ENCODE peak calls at places on chromosomes 7 and 10, in four cellular contexts. I is IMR-90, G is mesenchymal stem cell, V is trophoblast cell. U is an unnamed sample.

GRCh38 chr7:65462148-65462716 is 88.6 kb downstream of the ZNF92 start:
- DNase-seq in I (no peak), V (no peak), G (no peak), U (no peak)

GRCh38 chr7:81478664-81479063 is 291.2 kb downstream of the HGF start:
- DNase-seq in V (no peak), G (peak; percentile 28), I (peak; percentile 18), U (no peak)

GRCh38 chr7:133358728-133359127 is 105.8 kb downstream of the EXOC4 start:
- DNase-seq in I (peak; percentile 66), G (peak; percentile 57), V (no peak), U (no peak)

GRCh38 chr7:73615886-73616285 is 8.4 kb downstream of the MLXIPL start:
- DNase-seq in I (peak; percentile 20), G (no peak), V (no peak), U (no peak)

GRCh38 chr10:22677333-22677732 is 37.0 kb downstream of the PIP4K2A start:
- DNase-seq in V (no peak), G (no peak), I (no peak), U (no peak)

GRCh38 chr7:37322831-37323230 is 125.8 kb downstream of the ELMO1 start:
- DNase-seq in G (no peak), V (no peak), I (no peak), U (peak; percentile 11)

GRCh38 chr7:18429547-18429946 is 66.0 kb upstream of the HDAC9 start:
- DNase-seq in G (peak; percentile 29), I (peak; percentile 70), V (no peak), U (no peak)

GRCh38 chr10:62130948-62131347 is 137.7 kb downstream of the RTKN2 start:
- DNase-seq in G (peak; percentile 71), I (peak; percentile 98), V (no peak), U (no peak)

GRCh38 chr10:73304876-73305275 is 52.4 kb upstream of the MRPS16 start:
- DNase-seq in G (no peak), I (no peak), V (no peak), U (no peak)

GRCh38 chr10:128851726-128852125 is 615.3 kb upstream of the MGMT start:
- DNase-seq in V (no peak), G (no peak), I (no peak), U (no peak)

GRCh38 chr10:15585303-15585715 is 134.4 kb downstream of the ITGA8 start:
- DNase-seq in G (peak; percentile 37), V (peak; percentile 12), I (peak; percentile 19), U (peak; percentile 74)

GRCh38 chr10:25405871-25406270 is 231.1 kb downstream of the GPR158 start:
- DNase-seq in G (no peak), V (peak; percentile 48), I (no peak), U (no peak)

GRCh38 chr10:70594161-70594560 is 8.4 kb downstream of the PRF1 start:
- DNase-seq in V (no peak), G (no peak), I (no peak), U (no peak)

GRCh38 chr10:71777213-71777985 is 4.1 kb upstream of the VSIR start:
- DNase-seq in V (no peak), I (no peak), G (no peak), U (no peak)

GRCh38 chr7:37571806-37572205 is 111.8 kb upstream of the GPR141 start:
- DNase-seq in V (no peak), G (no peak), I (no peak), U (no peak)

GRCh38 chr10:79149662-79150443 is 81.1 kb downstream of the ZMIZ1 start:
- DNase-seq in V (no peak), G (peak; percentile 68), I (peak; percentile 61), U (no peak)

GRCh38 chr10:66719483-66719882 is 206.4 kb upstream of the LRRTM3 start:
- DNase-seq in I (no peak), G (no peak), V (no peak), U (no peak)

GRCh38 chr7:31603076-31603475 is 83.9 kb upstream of the PPP1R17 start:
- DNase-seq in I (no peak), G (no peak), V (no peak), U (no peak)

GRCh38 chr10:44010873-44011602 is 362.4 kb upstream of the ZNF32 start:
- DNase-seq in I (peak; percentile 12), G (no peak), V (peak; percentile 74), U (no peak)

GRCh38 chr7:76011437-76011836 is 17.0 kb upstream of the TMEM120A start:
- DNase-seq in I (peak; percentile 90), V (peak; percentile 31), G (peak; percentile 92), U (no peak)

GRCh38 chr7:45863715-45864114 is 9.2 kb downstream of the CCDC201 start:
- DNase-seq in V (no peak), G (no peak), I (no peak), U (no peak)

GRCh38 chr7:105800442-105800841 is 76.0 kb downstream of the ATXN7L1 start:
- DNase-seq in I (peak; percentile 44), G (peak; percentile 67), V (no peak), U (no peak)

GRCh38 chr7:91264924-91265681 is 870 bp downstream of the FZD1 start:
- DNase-seq in V (peak; percentile 41), G (peak; percentile 79), I (peak; percentile 74), U (no peak)

GRCh38 chr7:577971-578370 is 58.3 kb upstream of the PDGFA start:
- DNase-seq in G (no peak), I (no peak), V (no peak), U (no peak)

GRCh38 chr7:33054261-33054964 is 8.2 kb downstream of the NT5C3A start:
- DNase-seq in G (no peak), I (peak; percentile 39), V (no peak), U (no peak)

DNA sequence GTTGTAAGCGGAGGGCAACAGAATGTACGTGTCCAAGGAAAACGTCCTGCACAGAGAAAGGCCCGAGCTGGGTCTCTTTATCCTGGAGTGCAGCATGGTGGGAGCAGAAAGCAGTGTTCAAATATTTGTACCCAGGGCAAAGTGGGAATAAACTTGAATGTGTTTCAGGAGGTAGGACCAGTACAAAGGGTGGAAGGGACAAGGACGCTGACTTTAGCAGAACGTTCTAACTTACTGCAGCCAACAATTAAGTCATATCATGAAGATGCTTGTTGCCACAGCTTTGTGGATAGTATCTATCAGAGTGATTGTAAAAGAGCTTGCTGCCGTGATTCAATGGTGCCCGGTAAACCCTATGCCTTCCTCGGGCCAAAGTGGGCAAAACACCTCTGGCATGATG is 30.5 kb upstream of the ZC3HAV1L start:
- DNase-seq in V (no peak), G (no peak), I (no peak), U (no peak)
- H3K36me3 ChIP-seq in V (peaks cover 5% of the 10 kb centered on the region), G (peaks cover 39% of the 10 kb centered on the region), I (peaks cover 23% of the 10 kb centered on the region), U (peaks cover 4% of the 10 kb centered on the region)

GRCh38 chr10:133353988-133354605 is 3.7 kb downstream of the FUOM start:
- DNase-seq in G (no peak), V (no peak), I (no peak), U (no peak)
- H4K8ac ChIP-seq in G (no peak overlapping the region), V (no peak overlapping the region), I (no peak overlapping the region), U (no peak overlapping the region)

GRCh38 chr7:135162382-135163001 is 8.0 kb downstream of the CYREN start:
- DNase-seq in I (no peak), V (no peak), G (no peak), U (no peak)
- H3K36me3 ChIP-seq in I (peaks cover 31% of the 10 kb centered on the region), V (peaks cover 32% of the 10 kb centered on the region), G (peaks cover 42% of the 10 kb centered on the region), U (peaks cover 57% of the 10 kb centered on the region)

DNA sequence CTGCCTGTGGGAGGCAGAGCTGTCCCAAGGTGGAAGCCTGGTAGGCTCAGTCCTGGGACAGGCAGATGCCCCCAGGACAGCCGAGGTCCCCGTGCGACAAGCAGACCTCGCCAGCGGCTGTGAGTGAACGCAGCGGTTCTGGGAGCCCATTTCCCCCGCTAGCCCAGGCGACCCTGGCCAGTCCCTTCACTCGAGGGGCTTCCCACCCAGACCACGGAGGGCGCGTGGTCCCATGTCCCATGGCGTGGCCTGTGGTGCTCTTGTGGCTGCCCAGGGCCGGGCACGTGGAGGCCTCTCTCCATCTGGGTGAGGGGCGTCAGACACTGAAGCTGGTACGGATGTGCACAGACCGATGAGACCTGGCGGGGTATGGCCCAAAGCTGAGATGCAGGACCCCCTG is 67.9 kb downstream of the ELFN1 start:
- DNase-seq in V (no peak), G (no peak), I (no peak), U (no peak)
- H4K8ac ChIP-seq in V (no peak overlapping the region), G (no peak overlapping the region), I (no peak overlapping the region), U (peak overlapping the region; percentile 65)

DNA sequence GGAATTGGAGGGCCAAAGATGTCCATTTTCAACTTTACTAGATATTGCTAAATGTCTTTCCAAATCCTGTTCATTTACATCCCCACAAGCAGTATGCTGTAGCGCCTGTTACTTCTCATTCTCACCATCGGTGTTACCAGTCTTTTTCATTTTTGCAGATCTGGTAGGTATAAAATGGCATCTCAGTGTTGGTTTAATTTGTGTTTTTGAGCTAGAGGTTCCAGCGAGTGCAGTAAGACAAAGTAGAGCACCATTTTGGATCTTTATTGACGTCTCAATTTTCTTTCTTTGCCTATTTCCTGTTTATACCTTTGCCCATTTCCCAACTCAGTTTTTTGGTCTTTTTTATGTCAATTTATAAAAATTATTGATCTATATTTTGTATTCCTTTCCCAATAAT is 55.6 kb downstream of the NRF1 start:
- DNase-seq in G (no peak), I (no peak), V (no peak), U (no peak)
- H3K36me3 ChIP-seq in G (peaks cover 3% of the 10 kb centered on the region), I (peaks cover 6% of the 10 kb centered on the region), V (peaks cover 6% of the 10 kb centered on the region), U (peaks cover 1% of the 10 kb centered on the region)

GRCh38 chr7:155787171-155787851 is 25.0 kb downstream of the SHH start:
- DNase-seq in V (peak; percentile 32), G (peak; percentile 44), I (no peak), U (no peak)

GRCh38 chr7:155790666-155791065 is 21.6 kb downstream of the SHH start:
- DNase-seq in V (no peak), G (no peak), I (no peak), U (no peak)

GRCh38 chr7:155791214-155791737 is 21.0 kb downstream of the SHH start:
- DNase-seq in V (no peak), I (no peak), G (no peak), U (no peak)

GRCh38 chr7:155788616-155789000 is 23.7 kb downstream of the SHH start:
- DNase-seq in V (peak; percentile 85), G (no peak), I (no peak), U (no peak)

GRCh38 chr7:155789001-155789725 is 23.1 kb downstream of the SHH start:
- DNase-seq in G (no peak), I (no peak), V (peak; percentile 86), U (no peak)
- H4K8ac ChIP-seq in G (no peak overlapping the region), I (no peak overlapping the region), V (no peak overlapping the region), U (peak overlapping the region; percentile 48)

DNA sequence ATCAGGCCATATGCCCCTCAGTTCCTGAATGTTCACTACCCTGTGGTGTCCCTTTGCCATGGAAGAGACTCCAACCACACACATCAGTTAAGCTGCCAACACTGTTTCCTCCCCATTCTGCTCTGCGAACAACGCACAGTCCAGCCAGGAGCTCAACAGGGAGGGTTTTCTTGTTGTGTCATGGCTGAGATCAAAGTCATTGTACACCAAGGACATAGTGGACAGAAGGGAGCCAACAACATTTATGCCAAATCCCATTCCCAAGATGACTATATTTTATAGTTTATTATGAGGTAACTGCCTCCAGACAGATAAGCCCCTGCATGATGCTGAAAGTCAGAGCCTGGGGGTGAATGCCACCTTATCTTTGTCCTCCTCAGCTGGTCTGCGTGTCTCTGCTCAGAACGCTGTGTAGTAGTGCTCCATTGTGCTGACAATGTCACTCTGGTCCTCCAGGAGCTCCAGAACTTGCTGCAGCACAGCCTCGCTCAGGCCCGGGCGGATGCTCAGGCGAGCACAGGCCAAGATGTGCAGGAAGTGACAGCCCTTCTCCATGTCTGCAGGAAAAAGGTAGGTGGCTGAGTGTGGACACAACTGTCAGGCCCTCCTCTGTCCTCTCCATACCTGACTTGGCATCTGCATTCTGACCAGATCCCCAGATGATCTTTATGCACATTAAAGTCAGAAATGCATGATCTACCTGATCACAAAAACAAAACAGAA is 27.1 kb upstream of the SH3PXD2A start:
- DNase-seq in I (no peak), V (no peak), G (no peak), U (no peak)
- H3K36me3 ChIP-seq in I (peaks cover 16% of the 10 kb centered on the region), V (no peaks in the 10 kb centered on the region), G (peaks cover 34% of the 10 kb centered on the region), U (peaks cover 2% of the 10 kb centered on the region)

GRCh38 chr7:44213206-44213871 is 12.6 kb downstream of the YKT6 start:
- DNase-seq in V (no peak), I (no peak), G (no peak), U (no peak)
- H4K8ac ChIP-seq in V (no peak overlapping the region), I (no peak overlapping the region), G (peak overlapping the region; percentile 19), U (no peak overlapping the region)

U was measured in neuronal stem cell.